ENCODE peak calls at places on chromosomes 3 and 15, in six cellular contexts. E is IMR-90, L is adrenal gland, A is cardiac muscle cell, H is pancreas, F is breast epithelium. M is an unnamed sample.

GRCh38 chr3:106214641-106215040 is 345.8 kb upstream of the CBLB start:
- DNase-seq in A (no peak), E (no peak), H (no peak), L (no peak), F (no peak), M (no peak)

GRCh38 chr15:61250613-61251012 is 21.5 kb upstream of the RORA start:
- DNase-seq in A (no peak), E (no peak), H (no peak), F (no peak), L (no peak), M (no peak)

GRCh38 chr15:29685156-29686078 is 136.9 kb downstream of the TJP1 start:
- DNase-seq in H (peak), E (peak), F (no peak), A (no peak), L (no peak), M (no peak)

GRCh38 chr3:129597087-129597791 is 9.2 kb downstream of the PLXND1 start:
- DNase-seq in L (no peak), E (peak), H (no peak), A (no peak), F (no peak), M (no peak)

GRCh38 chr3:132038198-132038825 is 3.5 kb upstream of the CPNE4 start:
- DNase-seq in F (no peak), E (peak), H (no peak), A (peak), L (no peak), M (no peak)

GRCh38 chr3:185549111-185549510 is 3.3 kb downstream of the LIPH start:
- DNase-seq in H (no peak), E (peak), L (peak), F (no peak), A (no peak), M (peak)

GRCh38 chr3:66047321-66048050 is 8.8 kb upstream of the MAGI1 start:
- DNase-seq in F (no peak), H (no peak), A (peak), E (peak), L (peak), M (no peak)

GRCh38 chr3:30943206-30943605 is 48.7 kb upstream of the GADL1 start:
- DNase-seq in L (no peak), A (no peak), H (no peak), F (no peak), E (no peak), M (no peak)

GRCh38 chr3:18868911-18869689 is 279.2 kb upstream of the KCNH8 start:
- DNase-seq in L (no peak), A (no peak), F (no peak), E (no peak), H (no peak), M (no peak)

GRCh38 chr3:172987268-172987667 is 153.8 kb downstream of the SPATA16 start:
- DNase-seq in H (no peak), E (no peak), F (no peak), A (no peak), L (no peak), M (no peak)

GRCh38 chr3:12541625-12542024 is 3.7 kb downstream of the MKRN2OS start:
- DNase-seq in H (no peak), E (no peak), A (peak), L (no peak), F (no peak), M (no peak)

GRCh38 chr3:151236316-151236715 is 33.3 kb upstream of the GPR171 start:
- DNase-seq in H (no peak), L (no peak), E (peak), F (no peak), A (no peak), M (no peak)

GRCh38 chr3:29440321-29441019 is 159.6 kb downstream of the RBMS3 start:
- DNase-seq in A (peak), F (no peak), E (no peak), L (peak), H (no peak), M (no peak)
- H3K4me3 ChIP-seq in A (peak), F (peak), E (peak), L (peak), H (no peak), M (no peak)

DNA sequence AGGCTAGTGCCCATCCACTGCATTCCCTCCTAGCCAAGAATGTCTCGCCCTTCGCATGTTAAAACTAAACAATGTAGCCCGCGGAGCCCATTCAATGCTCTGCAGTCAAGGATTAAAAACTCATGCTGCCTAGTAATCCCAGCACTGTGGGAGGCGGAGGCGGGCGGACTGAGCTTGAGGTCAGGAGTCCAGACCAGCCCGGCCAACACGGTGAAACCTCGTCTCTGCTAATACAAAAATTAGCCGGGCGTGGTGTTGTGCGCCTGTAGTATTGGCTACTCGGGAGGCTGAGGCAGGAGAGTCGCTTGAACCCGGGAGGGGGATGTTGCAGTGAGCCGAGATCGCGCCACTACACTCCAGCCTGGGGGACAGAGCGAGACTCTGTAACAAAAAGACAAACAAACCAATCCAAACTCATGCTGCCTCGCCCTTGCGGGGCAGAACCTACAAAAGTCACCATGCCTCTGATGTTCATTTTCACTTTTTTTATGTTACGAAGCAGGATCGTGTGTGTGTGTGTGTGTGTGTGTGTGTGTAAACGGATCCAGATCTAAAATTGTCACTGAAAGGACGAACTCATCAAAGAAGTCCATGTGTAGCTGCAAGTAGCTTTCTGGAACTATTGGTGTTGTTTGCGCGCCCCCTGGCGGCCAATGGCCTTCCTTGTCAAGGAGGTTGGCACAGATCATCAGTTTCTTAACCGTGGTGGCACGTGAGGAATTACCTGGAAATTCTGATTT is 54.8 kb upstream of the SPESP1 start:
- DNase-seq in H (peak), F (peak), L (peak), E (peak), A (peak), M (peak)
- H3K4me3 ChIP-seq in H (no peak), F (peak), L (peak), E (peak), A (peak), M (no peak)

GRCh38 chr3:49174586-49174985 is 3.2 kb downstream of the KLHDC8B start:
- DNase-seq in F (no peak), A (no peak), E (no peak), H (no peak), L (no peak), M (no peak)
- H3K4me3 ChIP-seq in F (no peak), A (no peak), E (no peak), H (no peak), L (peak), M (no peak)

GRCh38 chr3:142819214-142819613 is 69.7 kb downstream of the PCOLCE2 start:
- DNase-seq in H (no peak), E (no peak), L (no peak), A (no peak), F (no peak), M (no peak)

GRCh38 chr3:142817897-142818296 is 71.0 kb downstream of the PCOLCE2 start:
- DNase-seq in F (no peak), H (no peak), A (peak), L (no peak), E (no peak), M (no peak)

GRCh38 chr3:142818651-142819050 is 70.2 kb downstream of the PCOLCE2 start:
- DNase-seq in H (no peak), F (no peak), L (no peak), A (no peak), E (no peak), M (no peak)

GRCh38 chr3:142817356-142817755 is 71.5 kb downstream of the PCOLCE2 start:
- DNase-seq in H (no peak), L (no peak), E (no peak), A (no peak), F (no peak), M (no peak)

DNA sequence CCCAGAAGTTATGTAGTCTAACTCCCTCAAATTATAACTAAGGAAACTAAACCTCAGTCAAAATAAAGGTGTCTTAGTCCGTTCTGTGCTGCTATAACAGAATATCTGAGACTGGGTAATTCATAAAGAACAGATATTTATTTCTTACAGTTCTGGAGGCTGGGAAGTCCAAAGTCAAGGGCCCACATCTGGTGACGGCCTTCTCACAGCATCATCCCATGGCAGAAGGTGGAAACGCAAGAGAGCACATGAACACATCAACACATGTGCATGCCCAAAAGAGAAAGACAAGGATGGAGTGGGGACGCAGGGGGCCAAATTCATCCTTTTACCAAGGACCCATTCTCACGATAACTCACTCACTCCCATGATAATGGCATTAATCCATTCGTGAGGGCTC is 73.1 kb downstream of the PCOLCE2 start:
- DNase-seq in F (no peak), E (no peak), L (no peak), A (no peak), H (no peak), M (no peak)
- H3K4me3 ChIP-seq in F (no peak), E (no peak), L (no peak), A (no peak), H (no peak), M (no peak)

GRCh38 chr3:56917337-56917697 is 115.6 kb upstream of the ARHGEF3 start:
- DNase-seq in E (no peak), A (no peak), F (no peak), L (no peak), H (no peak), M (no peak)
- H3K4me3 ChIP-seq in E (no peak), A (no peak), F (no peak), L (no peak), H (no peak), M (no peak)

GRCh38 chr3:127286571-127287140 is 1.2 kb downstream of the PRR20G start:
- DNase-seq in E (peak), H (no peak), L (no peak), F (no peak), A (no peak), M (no peak)
- H3K4me3 ChIP-seq in E (no peak), H (no peak), L (no peak), F (no peak), A (no peak), M (no peak)

GRCh38 chr15:39670687-39671086 is 89.8 kb downstream of the THBS1 start:
- DNase-seq in E (no peak), A (no peak), H (no peak), L (no peak), F (no peak), M (no peak)

GRCh38 chr15:39666671-39667070 is 85.8 kb downstream of the THBS1 start:
- DNase-seq in A (no peak), E (peak), H (no peak), F (no peak), L (no peak), M (no peak)

GRCh38 chr15:39667382-39668127 is 86.7 kb downstream of the THBS1 start:
- DNase-seq in L (no peak), E (no peak), F (no peak), H (no peak), A (no peak), M (no peak)

GRCh38 chr15:39669671-39670070 is 88.8 kb downstream of the THBS1 start:
- DNase-seq in A (no peak), F (no peak), E (no peak), L (no peak), H (no peak), M (no peak)

DNA sequence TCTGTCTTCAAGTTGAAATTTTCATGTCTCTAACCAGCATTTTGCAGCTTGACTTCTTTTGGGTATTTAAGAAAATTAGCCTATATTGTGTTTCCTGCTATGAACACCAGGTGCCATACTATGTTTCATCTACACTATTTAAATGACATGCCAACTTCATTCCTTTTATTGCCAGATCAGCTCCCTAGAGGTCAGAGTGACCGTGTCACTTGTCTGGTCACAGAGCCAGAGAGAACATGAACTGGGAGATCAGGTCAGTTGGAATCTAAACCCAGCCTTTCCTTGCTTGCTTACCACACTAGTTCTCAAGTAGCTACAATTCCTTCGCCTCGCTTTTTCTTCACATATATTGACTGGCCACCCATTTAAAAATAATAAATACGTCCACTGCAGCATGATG is 87.6 kb downstream of the THBS1 start:
- DNase-seq in F (no peak), L (no peak), H (no peak), A (no peak), E (no peak), M (no peak)
- H3K4me3 ChIP-seq in F (no peak), L (no peak), H (no peak), A (no peak), E (no peak), M (no peak)

GRCh38 chr15:74209560-74209958 is 7.0 kb upstream of the STRA6 start:
- DNase-seq in A (no peak), H (peak), L (no peak), E (no peak), F (no peak), M (no peak)

GRCh38 chr15:74210729-74211128 is 8.1 kb upstream of the STRA6 start:
- DNase-seq in H (no peak), A (no peak), E (no peak), F (no peak), L (no peak), M (no peak)

GRCh38 chr15:74208901-74209559 is 6.4 kb upstream of the STRA6 start:
- DNase-seq in H (peak), E (peak), F (no peak), A (peak), L (no peak), M (no peak)

GRCh38 chr15:74211656-74212055 is 9.1 kb upstream of the STRA6 start:
- DNase-seq in F (no peak), L (no peak), H (no peak), E (no peak), A (no peak), M (no peak)

DNA sequence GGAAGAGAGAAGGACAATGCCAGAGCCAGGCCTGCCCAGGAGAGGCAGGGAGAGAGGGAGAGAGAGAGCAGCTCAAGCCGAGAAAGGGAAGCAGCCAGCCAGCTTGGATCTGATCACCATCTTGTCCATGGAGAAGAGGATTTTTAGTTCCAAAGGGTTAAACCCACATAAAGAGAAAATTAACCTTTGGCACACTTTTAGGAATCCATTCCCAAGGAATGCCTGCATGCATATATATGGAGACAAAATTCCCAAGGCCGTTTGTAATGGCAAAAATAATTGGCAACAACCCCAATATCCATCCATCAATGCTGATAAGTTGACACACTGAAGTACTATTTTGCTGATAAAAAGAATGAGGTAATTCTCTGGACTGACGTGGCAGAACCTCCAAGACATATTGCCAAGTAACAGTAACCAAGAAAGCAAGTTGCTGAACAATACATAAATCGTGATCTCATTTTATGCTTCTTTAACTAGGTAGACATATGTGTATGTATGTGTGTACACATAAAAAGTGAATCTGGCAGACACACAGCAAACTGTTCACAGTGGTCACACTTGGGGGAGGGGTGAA is 7.5 kb upstream of the STRA6 start:
- DNase-seq in F (no peak), L (no peak), H (no peak), E (peak), A (peak), M (no peak)
- H3K4me3 ChIP-seq in F (no peak), L (no peak), H (no peak), E (no peak), A (no peak), M (no peak)

GRCh38 chr3:141385386-141386079 is 17.2 kb downstream of the ZBTB38 start:
- DNase-seq in E (peak), F (no peak), L (no peak), A (no peak), H (no peak), M (no peak)

GRCh38 chr3:141383555-141384129 is 15.3 kb downstream of the ZBTB38 start:
- DNase-seq in L (no peak), H (no peak), E (peak), F (no peak), A (no peak), M (no peak)

GRCh38 chr3:141386080-141386594 is 17.8 kb downstream of the ZBTB38 start:
- DNase-seq in E (no peak), H (no peak), L (no peak), F (no peak), A (no peak), M (no peak)

GRCh38 chr3:141384157-141384556 is 15.9 kb downstream of the ZBTB38 start:
- DNase-seq in F (no peak), H (no peak), E (peak), L (no peak), A (no peak), M (no peak)

GRCh38 chr3:141384575-141384974 is 16.3 kb downstream of the ZBTB38 start:
- DNase-seq in H (no peak), L (no peak), A (no peak), F (no peak), E (no peak), M (no peak)
- H3K4me3 ChIP-seq in H (no peak), L (no peak), A (no peak), F (peak), E (peak), M (no peak)

M was measured in lower leg skin.